ENCODE peak calls at places on chromosomes 1 and 21, in seven cellular contexts. D is psoas muscle; X is breast epithelium; H is CD8-positive, alpha-beta T cell; N is right lobe of liver; T is IMR-90; M is pancreas. L is an unnamed sample.

GRCh38 chr1:2591581-2592261 is 5.1 kb downstream of the PRXL2B start:
- DNase-seq in D (no peak), X (no peak), H (no peak), N (peak; percentile 47), T (no peak), M (no peak), L (no peak)

GRCh38 chr1:231929311-231929710 is 302.7 kb downstream of the DISC1 start:
- DNase-seq in D (no peak), X (no peak), H (no peak), N (no peak), T (peak; percentile 67), M (no peak), L (no peak)

GRCh38 chr1:117653732-117654484 is 48.1 kb downstream of the TENT5C start:
- DNase-seq in D (no peak), X (no peak), H (no peak), N (no peak), T (no peak), M (no peak), L (no peak)

GRCh38 chr1:67001682-67002425 is 52.1 kb downstream of the SLC35D1 start:
- DNase-seq in D (no peak), X (no peak), H (no peak), N (no peak), T (no peak), M (peak; percentile 38), L (peak; percentile 43)

GRCh38 chr1:36322085-36322785 is 1.2 kb downstream of the EVA1B start:
- DNase-seq in D (no peak), X (no peak), H (no peak), N (no peak), T (no peak), M (no peak), L (no peak)

GRCh38 chr1:185170291-185170848 is 13.4 kb downstream of the SWT1 start:
- DNase-seq in D (no peak), X (no peak), H (peak; percentile 23), N (no peak), T (peak; percentile 67), M (no peak), L (no peak)

GRCh38 chr1:212827831-212828278 is 19.6 kb downstream of the SPATA45 start:
- DNase-seq in D (no peak), X (no peak), H (no peak), N (no peak), T (no peak), M (no peak), L (no peak)

GRCh38 chr1:43979528-43980254 is 681 bp downstream of the B4GALT2 start:
- DNase-seq in D (peak; percentile 53), X (no peak), H (no peak), N (no peak), T (peak; percentile 41), M (peak; percentile 77), L (peak; percentile 39)

GRCh38 chr1:27318596-27318995 is 3.4 kb upstream of the TMEM222 start:
- DNase-seq in D (no peak), X (no peak), H (no peak), N (no peak), T (peak; percentile 22), M (no peak), L (no peak)

GRCh38 chr1:167186771-167187170 is 33.9 kb upstream of the POU2F1 start:
- DNase-seq in D (no peak), X (no peak), H (no peak), N (no peak), T (no peak), M (no peak), L (no peak)

GRCh38 chr1:227952374-227953021 is 4.8 kb upstream of the WNT9A start:
- DNase-seq in D (peak; percentile 24), X (no peak), H (no peak), N (peak; percentile 31), T (no peak), M (no peak), L (peak; percentile 16)

GRCh38 chr1:1990222-1990621 is 13.4 kb downstream of the CFAP74 start:
- DNase-seq in D (peak; percentile 53), X (no peak), H (no peak), N (no peak), T (no peak), M (no peak), L (no peak)

GRCh38 chr1:226723640-226724532 is 15.2 kb downstream of the ITPKB start:
- DNase-seq in D (no peak), X (no peak), H (no peak), N (no peak), T (peak; percentile 73), M (no peak), L (no peak)

GRCh38 chr21:36207577-36208320 is 51.1 kb downstream of the DOP1B start:
- DNase-seq in D (no peak), X (no peak), H (no peak), N (no peak), T (peak; percentile 81), M (no peak), L (no peak)

GRCh38 chr1:56359036-56359435 is 220.3 kb downstream of the PLPP3 start:
- DNase-seq in D (no peak), X (no peak), H (no peak), N (no peak), T (no peak), M (no peak), L (no peak)
- H3K4me1 ChIP-seq in D (peaks cover 53% of the 10 kb centered on the region), X (no peaks in the 10 kb centered on the region), H (no peaks in the 10 kb centered on the region), N (no peaks in the 10 kb centered on the region), T (peaks cover 5% of the 10 kb centered on the region), M (no peaks in the 10 kb centered on the region), L (no peaks in the 10 kb centered on the region)

DNA sequence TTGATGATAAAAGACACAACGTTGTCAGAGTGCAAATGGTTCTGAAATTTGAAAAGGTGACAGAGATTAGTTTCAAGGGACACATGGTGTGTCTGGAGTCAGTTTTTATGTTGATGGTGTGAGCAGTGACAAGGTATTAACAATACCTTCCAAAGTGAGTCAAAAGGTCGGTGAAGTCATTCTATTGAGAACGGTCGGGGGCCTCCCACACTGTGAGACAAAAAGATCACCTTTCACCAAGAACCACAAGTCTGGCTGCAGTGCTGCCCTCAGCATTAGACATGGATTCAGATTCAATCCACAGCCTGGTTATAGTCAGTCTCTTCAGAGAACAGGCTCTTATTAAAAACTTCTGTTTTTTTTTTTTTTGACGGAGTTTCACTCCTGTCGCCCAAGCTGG is 26.5 kb downstream of the ZNF124 start:
- DNase-seq in D (no peak), X (no peak), H (no peak), N (no peak), T (no peak), M (no peak), L (no peak)
- H3K9me3 ChIP-seq in D (peaks cover 53% of the 10 kb centered on the region), X (peaks cover 83% of the 10 kb centered on the region), H (peaks cover 55% of the 10 kb centered on the region), N (peaks cover 8% of the 10 kb centered on the region), T (peaks cover 40% of the 10 kb centered on the region), M (no peaks in the 10 kb centered on the region), L (peaks cover 99% of the 10 kb centered on the region)

GRCh38 chr1:919271-919872 is 4.4 kb upstream of the SAMD11 start:
- DNase-seq in D (no peak), X (no peak), H (no peak), N (no peak), T (no peak), M (no peak), L (no peak)
- TF ChIP-seq CTCF in D (no peak), X (no peak), H (no peak), N (no peak), T (no peak), M (no peak), L (no peak)

DNA sequence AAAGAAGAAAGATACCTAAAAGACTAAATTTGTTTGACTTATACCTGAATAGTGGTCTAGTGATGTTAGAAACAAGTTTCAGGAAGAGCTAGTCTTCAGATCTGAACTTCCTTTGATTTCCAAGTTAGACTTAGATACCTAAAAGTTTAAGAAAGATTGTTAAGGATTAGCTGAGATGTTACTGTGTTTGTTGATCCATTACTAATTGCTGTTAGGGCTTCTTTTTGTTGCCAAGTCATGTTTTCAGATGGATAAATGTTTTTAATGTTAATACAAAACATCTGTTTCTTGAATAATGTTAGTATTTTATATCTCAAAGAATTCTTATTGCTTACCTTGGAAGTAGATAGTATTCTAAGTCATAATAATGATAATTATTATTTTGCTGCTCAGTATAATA is 11.6 kb downstream of the GNAI3 start:
- DNase-seq in D (no peak), X (no peak), H (no peak), N (no peak), T (no peak), M (no peak), L (no peak)
- H3K4me1 ChIP-seq in D (peaks cover 53% of the 10 kb centered on the region), X (no peaks in the 10 kb centered on the region), H (peaks cover 48% of the 10 kb centered on the region), N (no peaks in the 10 kb centered on the region), T (peaks cover 15% of the 10 kb centered on the region), M (peaks cover 29% of the 10 kb centered on the region), L (peaks cover 68% of the 10 kb centered on the region)